ENCODE peak calls at places on chromosomes 11 and 22, in eight cellular contexts. W, A, K, F, P, J, U and N are unnamed samples.

GRCh38 chr11:118790357-118791014 is 478 bp downstream of the DDX6 start:
- DNase-seq in P (peak; percentile 63), A (peak; percentile 55), F (peak; percentile 43), J (no peak), U (no peak), K (no peak), W (peak; percentile 60), N (no peak)

GRCh38 chr11:6812391-6813005 is 13.0 kb upstream of the OR6A2 start:
- DNase-seq in P (peak; percentile 6), F (peak; percentile 41), A (peak; percentile 32), K (no peak), J (no peak), W (peak; percentile 38), U (no peak), N (no peak)

GRCh38 chr11:110948112-110948511 is 235.9 kb upstream of the ARHGAP20 start:
- DNase-seq in P (no peak), U (no peak), K (no peak), W (peak; percentile 17), F (no peak), A (no peak), J (no peak), N (no peak)

GRCh38 chr11:126347751-126348628 is 7.5 kb upstream of the ST3GAL4 start:
- DNase-seq in W (no peak), F (no peak), J (no peak), U (no peak), K (no peak), P (no peak), A (no peak), N (no peak)

GRCh38 chr22:19669570-19669969 is 44.7 kb upstream of the SEPTIN5 start:
- DNase-seq in K (no peak), P (no peak), A (no peak), W (no peak), F (no peak), U (no peak), J (no peak), N (no peak)

GRCh38 chr22:41833369-41834004 is 582 bp downstream of the SREBF2 start:
- DNase-seq in U (peak; percentile 65), W (peak; percentile 25), J (no peak), P (peak; percentile 30), K (peak; percentile 81), A (peak; percentile 64), F (peak; percentile 35), N (peak; percentile 34)

GRCh38 chr11:13889566-13890214 is 72.8 kb upstream of the SPON1 start:
- DNase-seq in K (no peak), A (no peak), F (no peak), J (no peak), U (no peak), P (no peak), W (no peak), N (no peak)

GRCh38 chr11:59957094-59957493 is 6.7 kb upstream of the OOSP4A start:
- DNase-seq in W (no peak), F (no peak), U (no peak), J (no peak), A (no peak), K (no peak), P (no peak), N (no peak)

GRCh38 chr11:126265801-126266200 is 2.9 kb downstream of the SRPRA start:
- DNase-seq in W (no peak), P (no peak), A (no peak), J (no peak), U (no peak), F (no peak), K (no peak), N (no peak)

GRCh38 chr22:44793106-44793505 is 40.7 kb downstream of the ARHGAP8 start:
- DNase-seq in P (no peak), K (no peak), U (no peak), A (no peak), J (no peak), F (no peak), W (no peak), N (no peak)

GRCh38 chr22:43971112-43971511 is 15.9 kb downstream of the SAMM50 start:
- DNase-seq in U (no peak), J (no peak), K (no peak), W (no peak), A (no peak), P (no peak), F (no peak), N (no peak)

GRCh38 chr11:13238879-13239514 is 38.6 kb upstream of the BMAL1 start:
- DNase-seq in K (no peak), P (no peak), A (peak; percentile 55), W (peak; percentile 51), U (no peak), F (peak; percentile 48), J (no peak), N (peak; percentile 48)

GRCh38 chr11:119363874-119364590 is 17.5 kb downstream of the USP2 start:
- DNase-seq in J (no peak), P (no peak), F (peak; percentile 70), A (peak; percentile 80), U (no peak), K (peak; percentile 79), W (peak; percentile 24), N (peak; percentile 77)

GRCh38 chr11:75262436-75262835 is 21.9 kb downstream of the TPBGL start:
- DNase-seq in U (no peak), P (no peak), W (no peak), K (peak; percentile 45), A (no peak), J (no peak), F (no peak), N (no peak)

GRCh38 chr22:38707346-38707745 is 1.6 kb downstream of the GTPBP1 start:
- DNase-seq in F (no peak), W (peak; percentile 29), P (peak; percentile 49), U (no peak), J (no peak), K (no peak), A (no peak), N (no peak)

GRCh38 chr11:75597636-75598035 is 35.6 kb downstream of the SERPINH1 start:
- DNase-seq in W (no peak), F (peak; percentile 47), A (peak; percentile 44), P (no peak), U (no peak), J (no peak), K (no peak), N (no peak)

GRCh38 chr22:21760640-21761039 is 25.0 kb upstream of the YPEL1 start:
- DNase-seq in K (no peak), U (no peak), A (no peak), F (no peak), J (peak; percentile 29), P (no peak), W (peak; percentile 66), N (no peak)

GRCh38 chr11:57779275-57779674 is 17.7 kb downstream of the CTNND1 start:
- DNase-seq in J (peak; percentile 30), P (peak; percentile 74), K (no peak), U (no peak), A (no peak), W (peak; percentile 88), F (no peak), N (no peak)

DNA sequence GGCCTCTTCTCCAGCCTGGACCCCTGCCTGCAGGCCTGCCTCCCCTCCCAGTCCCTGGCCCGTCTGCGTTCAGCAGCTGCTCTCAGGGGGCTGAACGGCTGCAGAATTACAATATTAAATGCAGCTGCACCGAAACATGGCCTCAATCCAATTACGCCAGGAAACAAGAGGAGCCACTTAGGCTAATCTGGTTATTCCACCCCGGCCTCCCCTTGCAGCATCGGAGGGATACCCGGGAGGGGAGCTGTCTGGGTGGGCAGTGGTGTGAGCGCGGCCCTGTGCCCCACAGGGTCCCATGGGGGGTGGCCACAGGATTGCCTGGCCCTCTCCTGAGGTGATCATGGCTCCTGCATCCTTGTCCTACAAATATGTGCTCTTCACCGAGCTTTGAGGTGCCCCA is 42.6 kb downstream of the FLRT1 start:
- DNase-seq in W (no peak), A (no peak), P (no peak), K (no peak), F (no peak), U (no peak), J (no peak), N (no peak)
- TF ChIP-seq CTCF in W (no peak), A (no peak), P (no peak), K (no peak), F (no peak), U (no peak), J (no peak), N (no peak)

GRCh38 chr11:128520206-128520885 is 67.0 kb downstream of the ETS1 start:
- DNase-seq in A (no peak), W (no peak), F (no peak), K (no peak), P (no peak), J (no peak), U (no peak), N (no peak)
- TF ChIP-seq CTCF in A (no peak), W (peak; percentile 21), F (no peak), K (no peak), P (no peak), J (peak; percentile 15), U (no peak), N (no peak)

GRCh38 chr11:66491315-66491935 is 11.2 kb downstream of the DPP3 start:
- DNase-seq in F (peak; percentile 51), A (peak; percentile 47), U (no peak), J (no peak), P (no peak), K (no peak), W (no peak), N (no peak)
- TF ChIP-seq CTCF in F (peak; percentile 63), A (peak; percentile 48), U (no peak), J (peak; percentile 27), P (no peak), K (peak; percentile 16), W (peak; percentile 37), N (peak; percentile 34)

GRCh38 chr22:39949964-39950737 is 10.0 kb upstream of the TMA7B start:
- DNase-seq in A (no peak), U (no peak), P (no peak), J (no peak), K (no peak), W (no peak), F (no peak), N (no peak)
- TF ChIP-seq CTCF in A (no peak), U (no peak), P (no peak), J (no peak), K (no peak), W (no peak), F (no peak), N (no peak)

GRCh38 chr11:11463397-11463796 is 110.3 kb upstream of the CSNK2A3 start:
- DNase-seq in A (peak; percentile 60), J (no peak), P (no peak), F (no peak), U (no peak), W (peak; percentile 19), K (no peak), N (no peak)
- TF ChIP-seq CTCF in A (no peak), J (no peak), P (no peak), F (no peak), U (no peak), W (no peak), K (no peak), N (no peak)

GRCh38 chr11:122294041-122294440 is 178.0 kb upstream of the BLID start:
- DNase-seq in K (no peak), J (no peak), U (no peak), F (no peak), A (no peak), W (no peak), P (no peak), N (no peak)

GRCh38 chr11:122293298-122294023 is 177.4 kb upstream of the BLID start:
- DNase-seq in W (peak; percentile 55), P (no peak), A (no peak), F (no peak), K (no peak), J (no peak), U (no peak), N (no peak)
- TF ChIP-seq CTCF in W (peak; percentile 53), P (peak; percentile 15), A (no peak), F (no peak), K (peak; percentile 29), J (peak; percentile 35), U (no peak), N (no peak)

GRCh38 chr22:37623075-37624016 is 14.7 kb downstream of the GGA1 start:
- DNase-seq in A (peak; percentile 86), F (peak; percentile 78), J (no peak), P (no peak), W (peak; percentile 40), K (peak; percentile 85), U (no peak), N (peak; percentile 81)
- TF ChIP-seq CTCF in A (peak; percentile 85), F (peak; percentile 93), J (peak; percentile 71), P (peak; percentile 65), W (peak; percentile 64), K (peak; percentile 82), U (peak; percentile 92), N (peak; percentile 96)